ENCODE peak calls at places on chromosomes 7 and 10, in eight cellular contexts. One of them, this sample, is unnamed.

GRCh38 chr10:104479906-104480579 is 126.4 kb downstream of the CFAP58 start:
- DNase-seq in PC-9: no peak
- DNase-seq in fibroblast of lung: no peak
- DNase-seq in IMR-90: no peak
- DNase-seq in naive thymus-derived CD4-positive, alpha-beta T cell: no peak
- DNase-seq in AG04450: no peak
- DNase-seq in CD4-positive, alpha-beta T cell: no peak
- DNase-seq in ovary: no peak
- DNase-seq in this sample: no peak

GRCh38 chr7:51352174-51353145 is 35.9 kb upstream of the COBL start:
- DNase-seq in PC-9: no peak
- DNase-seq in fibroblast of lung: no peak
- DNase-seq in IMR-90: no peak
- DNase-seq in naive thymus-derived CD4-positive, alpha-beta T cell: no peak
- DNase-seq in AG04450: no peak
- DNase-seq in CD4-positive, alpha-beta T cell: no peak
- DNase-seq in ovary: no peak
- DNase-seq in this sample: no peak

GRCh38 chr10:97892961-97893360 is 43.3 kb downstream of the GOLGA7B start:
- DNase-seq in PC-9: no peak
- DNase-seq in fibroblast of lung: no peak
- DNase-seq in IMR-90: no peak
- DNase-seq in naive thymus-derived CD4-positive, alpha-beta T cell: no peak
- DNase-seq in AG04450: no peak
- DNase-seq in CD4-positive, alpha-beta T cell: no peak
- DNase-seq in ovary: no peak
- DNase-seq in this sample: no peak

GRCh38 chr10:44382131-44382858 is 2.6 kb downstream of the CXCL12 start:
- DNase-seq in PC-9: no peak
- DNase-seq in fibroblast of lung: peak; percentile 43
- DNase-seq in IMR-90: no peak
- DNase-seq in naive thymus-derived CD4-positive, alpha-beta T cell: no peak
- DNase-seq in AG04450: no peak
- DNase-seq in CD4-positive, alpha-beta T cell: no peak
- DNase-seq in ovary: no peak
- DNase-seq in this sample: no peak

GRCh38 chr7:39407139-39407538 is 159.1 kb upstream of the YAE1 start:
- DNase-seq in PC-9: no peak
- DNase-seq in fibroblast of lung: no peak
- DNase-seq in IMR-90: no peak
- DNase-seq in naive thymus-derived CD4-positive, alpha-beta T cell: no peak
- DNase-seq in AG04450: no peak
- DNase-seq in CD4-positive, alpha-beta T cell: no peak
- DNase-seq in ovary: no peak
- DNase-seq in this sample: no peak

GRCh38 chr7:1593091-1593866 is 23.4 kb upstream of the PSMG3 start:
- DNase-seq in PC-9: peak; percentile 29
- DNase-seq in fibroblast of lung: no peak
- DNase-seq in IMR-90: no peak
- DNase-seq in naive thymus-derived CD4-positive, alpha-beta T cell: no peak
- DNase-seq in AG04450: no peak
- DNase-seq in CD4-positive, alpha-beta T cell: no peak
- DNase-seq in ovary: no peak
- DNase-seq in this sample: no peak

GRCh38 chr7:148480479-148481146 is 110.0 kb upstream of the C7orf33 start:
- DNase-seq in PC-9: no peak
- DNase-seq in fibroblast of lung: no peak
- DNase-seq in IMR-90: no peak
- DNase-seq in naive thymus-derived CD4-positive, alpha-beta T cell: no peak
- DNase-seq in AG04450: no peak
- DNase-seq in CD4-positive, alpha-beta T cell: no peak
- DNase-seq in ovary: no peak
- DNase-seq in this sample: no peak

GRCh38 chr7:122430710-122431109 is 126.2 kb upstream of the FEZF1 start:
- DNase-seq in PC-9: no peak
- DNase-seq in fibroblast of lung: peak; percentile 23
- DNase-seq in IMR-90: no peak
- DNase-seq in naive thymus-derived CD4-positive, alpha-beta T cell: no peak
- DNase-seq in AG04450: no peak
- DNase-seq in CD4-positive, alpha-beta T cell: no peak
- DNase-seq in ovary: no peak
- DNase-seq in this sample: no peak

GRCh38 chr7:37182011-37182478 is 266.6 kb downstream of the ELMO1 start:
- DNase-seq in PC-9: peak; percentile 72
- DNase-seq in fibroblast of lung: peak; percentile 58
- DNase-seq in IMR-90: peak; percentile 61
- DNase-seq in naive thymus-derived CD4-positive, alpha-beta T cell: peak; percentile 69
- DNase-seq in AG04450: peak; percentile 32
- DNase-seq in CD4-positive, alpha-beta T cell: peak; percentile 76
- DNase-seq in ovary: peak; percentile 86
- DNase-seq in this sample: peak; percentile 33

GRCh38 chr7:144487906-144488305 is 84.4 kb upstream of the NOBOX start:
- DNase-seq in PC-9: no peak
- DNase-seq in fibroblast of lung: no peak
- DNase-seq in IMR-90: no peak
- DNase-seq in naive thymus-derived CD4-positive, alpha-beta T cell: no peak
- DNase-seq in AG04450: no peak
- DNase-seq in CD4-positive, alpha-beta T cell: no peak
- DNase-seq in ovary: no peak
- DNase-seq in this sample: no peak

GRCh38 chr7:130430841-130431713 is 9.7 kb downstream of the CEP41 start:
- DNase-seq in PC-9: no peak
- DNase-seq in fibroblast of lung: peak; percentile 86
- DNase-seq in IMR-90: peak; percentile 86
- DNase-seq in naive thymus-derived CD4-positive, alpha-beta T cell: no peak
- DNase-seq in AG04450: peak; percentile 68
- DNase-seq in CD4-positive, alpha-beta T cell: no peak
- DNase-seq in ovary: no peak
- DNase-seq in this sample: no peak

GRCh38 chr7:148380581-148381419 is 209.8 kb upstream of the C7orf33 start:
- DNase-seq in PC-9: no peak
- DNase-seq in fibroblast of lung: no peak
- DNase-seq in IMR-90: no peak
- DNase-seq in naive thymus-derived CD4-positive, alpha-beta T cell: no peak
- DNase-seq in AG04450: no peak
- DNase-seq in CD4-positive, alpha-beta T cell: no peak
- DNase-seq in ovary: no peak
- DNase-seq in this sample: no peak

GRCh38 chr7:115040526-115040925 is 118.6 kb downstream of the MDFIC start:
- DNase-seq in PC-9: no peak
- DNase-seq in fibroblast of lung: no peak
- DNase-seq in IMR-90: no peak
- DNase-seq in naive thymus-derived CD4-positive, alpha-beta T cell: no peak
- DNase-seq in AG04450: no peak
- DNase-seq in CD4-positive, alpha-beta T cell: no peak
- DNase-seq in ovary: no peak
- DNase-seq in this sample: no peak

GRCh38 chr7:44678468-44679179 is 70.0 kb upstream of the ZMIZ2 start:
- DNase-seq in PC-9: peak; percentile 22
- DNase-seq in fibroblast of lung: peak; percentile 66
- DNase-seq in IMR-90: peak; percentile 86
- DNase-seq in naive thymus-derived CD4-positive, alpha-beta T cell: no peak
- DNase-seq in AG04450: peak; percentile 63
- DNase-seq in CD4-positive, alpha-beta T cell: no peak
- DNase-seq in ovary: no peak
- DNase-seq in this sample: no peak

GRCh38 chr10:118276727-118277126 is 65.4 kb downstream of the FAM204A start:
- DNase-seq in PC-9: no peak
- DNase-seq in fibroblast of lung: no peak
- DNase-seq in IMR-90: no peak
- DNase-seq in naive thymus-derived CD4-positive, alpha-beta T cell: no peak
- DNase-seq in AG04450: no peak
- DNase-seq in CD4-positive, alpha-beta T cell: no peak
- DNase-seq in ovary: no peak
- DNase-seq in this sample: no peak

GRCh38 chr10:118276203-118276602 is 65.9 kb downstream of the FAM204A start:
- DNase-seq in PC-9: no peak
- DNase-seq in fibroblast of lung: no peak
- DNase-seq in IMR-90: no peak
- DNase-seq in naive thymus-derived CD4-positive, alpha-beta T cell: no peak
- DNase-seq in AG04450: no peak
- DNase-seq in CD4-positive, alpha-beta T cell: no peak
- DNase-seq in ovary: peak; percentile 39
- DNase-seq in this sample: no peak

GRCh38 chr10:118277871-118278270 is 64.3 kb downstream of the FAM204A start:
- DNase-seq in PC-9: no peak
- DNase-seq in fibroblast of lung: no peak
- DNase-seq in IMR-90: no peak
- DNase-seq in naive thymus-derived CD4-positive, alpha-beta T cell: no peak
- DNase-seq in AG04450: no peak
- DNase-seq in CD4-positive, alpha-beta T cell: no peak
- DNase-seq in ovary: no peak
- DNase-seq in this sample: no peak

GRCh38 chr10:118273662-118274061 is 68.5 kb downstream of the FAM204A start:
- DNase-seq in PC-9: no peak
- DNase-seq in fibroblast of lung: no peak
- DNase-seq in IMR-90: no peak
- DNase-seq in naive thymus-derived CD4-positive, alpha-beta T cell: no peak
- DNase-seq in AG04450: no peak
- DNase-seq in CD4-positive, alpha-beta T cell: no peak
- DNase-seq in ovary: no peak
- DNase-seq in this sample: no peak

DNA sequence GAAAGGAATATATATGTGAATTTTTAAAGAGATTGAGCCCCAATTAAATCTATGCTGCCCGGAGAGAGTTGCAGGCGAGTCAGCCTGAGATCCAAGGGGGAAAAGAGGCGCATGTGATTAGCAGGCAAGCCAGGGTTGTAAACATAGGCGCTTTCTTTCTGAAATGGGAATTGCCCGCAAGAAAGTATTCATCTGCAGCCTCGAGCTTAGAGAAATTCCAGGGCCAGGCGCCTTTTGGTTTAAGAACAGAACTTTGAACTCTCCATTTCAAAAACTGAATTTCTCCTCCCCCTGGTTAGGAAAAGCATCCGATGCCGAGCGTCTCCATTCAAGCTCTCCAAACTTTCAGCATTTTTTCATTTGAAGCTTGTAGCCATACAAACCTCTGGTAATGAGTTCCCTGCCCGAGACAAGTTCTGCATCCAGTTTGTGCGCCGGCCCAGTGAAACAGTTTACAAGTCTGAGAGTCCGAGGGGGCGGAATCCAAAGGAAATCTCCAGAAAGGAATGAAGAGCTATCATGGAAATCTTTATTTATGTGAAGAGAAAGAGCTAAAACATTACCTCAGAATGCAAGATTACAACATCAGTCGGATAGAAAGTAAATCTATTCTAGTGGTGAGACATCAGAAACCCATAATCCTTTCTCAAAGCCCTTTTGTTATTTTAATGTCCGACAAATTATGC is 69.9 kb downstream of the FAM204A start:
- DNase-seq in PC-9: no peak
- DNase-seq in fibroblast of lung: peak; percentile 4
- DNase-seq in IMR-90: peak; percentile 43
- DNase-seq in naive thymus-derived CD4-positive, alpha-beta T cell: no peak
- DNase-seq in AG04450: peak; percentile 6
- DNase-seq in CD4-positive, alpha-beta T cell: no peak
- DNase-seq in ovary: no peak
- DNase-seq in this sample: no peak
- H3K27me3 ChIP-seq in PC-9: peaks cover 11% of the 10 kb centered on the region
- H3K27me3 ChIP-seq in fibroblast of lung: no peaks in the 10 kb centered on the region
- H3K27me3 ChIP-seq in IMR-90: peaks cover 3% of the 10 kb centered on the region
- H3K27me3 ChIP-seq in naive thymus-derived CD4-positive, alpha-beta T cell: no peaks in the 10 kb centered on the region
- H3K27me3 ChIP-seq in AG04450: peaks cover 4% of the 10 kb centered on the region
- H3K27me3 ChIP-seq in CD4-positive, alpha-beta T cell: peaks cover 37% of the 10 kb centered on the region
- H3K27me3 ChIP-seq in ovary: no peaks in the 10 kb centered on the region
- H3K27me3 ChIP-seq in this sample: peaks cover 4% of the 10 kb centered on the region

GRCh38 chr7:22631730-22632129 is 95.3 kb upstream of the IL6 start:
- DNase-seq in PC-9: no peak
- DNase-seq in fibroblast of lung: no peak
- DNase-seq in IMR-90: no peak
- DNase-seq in naive thymus-derived CD4-positive, alpha-beta T cell: no peak
- DNase-seq in AG04450: no peak
- DNase-seq in CD4-positive, alpha-beta T cell: no peak
- DNase-seq in ovary: no peak
- DNase-seq in this sample: no peak
- H3K27me3 ChIP-seq in PC-9: no peaks in the 10 kb centered on the region
- H3K27me3 ChIP-seq in fibroblast of lung: no peaks in the 10 kb centered on the region
- H3K27me3 ChIP-seq in IMR-90: no peaks in the 10 kb centered on the region
- H3K27me3 ChIP-seq in naive thymus-derived CD4-positive, alpha-beta T cell: no peaks in the 10 kb centered on the region
- H3K27me3 ChIP-seq in AG04450: no peaks in the 10 kb centered on the region
- H3K27me3 ChIP-seq in CD4-positive, alpha-beta T cell: no peaks in the 10 kb centered on the region
- H3K27me3 ChIP-seq in ovary: no peaks in the 10 kb centered on the region
- H3K27me3 ChIP-seq in this sample: peaks cover 1% of the 10 kb centered on the region

GRCh38 chr10:133144771-133145170 is 15.2 kb upstream of the KNDC1 start:
- DNase-seq in PC-9: no peak
- DNase-seq in fibroblast of lung: no peak
- DNase-seq in IMR-90: no peak
- DNase-seq in naive thymus-derived CD4-positive, alpha-beta T cell: no peak
- DNase-seq in AG04450: no peak
- DNase-seq in CD4-positive, alpha-beta T cell: no peak
- DNase-seq in ovary: peak; percentile 5
- DNase-seq in this sample: no peak
- H3K27me3 ChIP-seq in PC-9: peaks cover 39% of the 10 kb centered on the region
- H3K27me3 ChIP-seq in fibroblast of lung: no peaks in the 10 kb centered on the region
- H3K27me3 ChIP-seq in IMR-90: peaks cover 12% of the 10 kb centered on the region
- H3K27me3 ChIP-seq in naive thymus-derived CD4-positive, alpha-beta T cell: no peaks in the 10 kb centered on the region
- H3K27me3 ChIP-seq in AG04450: no peaks in the 10 kb centered on the region
- H3K27me3 ChIP-seq in CD4-positive, alpha-beta T cell: peaks cover 12% of the 10 kb centered on the region
- H3K27me3 ChIP-seq in ovary: no peaks in the 10 kb centered on the region
- H3K27me3 ChIP-seq in this sample: no peaks in the 10 kb centered on the region

DNA sequence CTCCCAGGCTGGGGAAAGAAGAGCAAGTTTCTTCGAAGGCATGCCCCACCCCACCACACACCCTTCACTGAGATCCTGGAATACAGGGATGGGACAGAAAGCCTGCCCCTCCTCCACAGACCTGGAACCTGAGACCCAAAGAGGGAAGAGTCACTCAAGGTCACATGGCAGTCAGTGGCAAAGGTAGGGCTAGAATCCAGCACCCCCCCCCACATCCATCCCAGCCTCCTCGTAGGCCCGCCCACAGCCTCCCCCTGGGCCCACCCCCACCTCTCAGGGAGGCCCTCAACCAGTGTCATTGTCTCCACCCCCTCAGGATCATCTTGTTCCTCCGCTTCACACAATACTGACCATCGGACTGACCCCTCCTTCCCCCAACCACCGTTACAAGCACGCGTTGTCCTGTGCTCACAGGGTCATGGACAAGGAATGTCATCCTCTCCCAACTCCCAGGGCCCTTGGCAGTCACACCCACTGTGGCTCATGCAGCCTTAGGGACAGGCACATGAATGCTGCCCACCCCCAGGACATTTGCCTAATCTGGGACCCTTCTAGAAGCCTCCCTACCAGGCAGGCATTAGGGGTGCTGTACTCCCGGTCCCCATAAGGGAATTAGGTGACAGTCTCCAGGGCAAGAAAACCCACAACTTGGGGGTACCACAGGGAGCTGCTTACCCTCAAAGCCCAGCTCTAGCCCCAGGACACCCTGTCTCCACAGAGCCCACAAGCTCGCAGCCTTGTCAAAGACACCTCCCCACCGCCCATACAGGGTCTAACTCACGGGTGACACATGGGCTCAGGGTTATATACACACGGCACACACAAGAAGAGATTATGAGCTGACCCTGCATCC is 1.4 kb downstream of the KCNH2 start:
- DNase-seq in PC-9: no peak
- DNase-seq in fibroblast of lung: no peak
- DNase-seq in IMR-90: no peak
- DNase-seq in naive thymus-derived CD4-positive, alpha-beta T cell: no peak
- DNase-seq in AG04450: no peak
- DNase-seq in CD4-positive, alpha-beta T cell: no peak
- DNase-seq in ovary: no peak
- DNase-seq in this sample: no peak
- H3K27me3 ChIP-seq in PC-9: peaks cover 52% of the 10 kb centered on the region
- H3K27me3 ChIP-seq in fibroblast of lung: peaks cover 64% of the 10 kb centered on the region
- H3K27me3 ChIP-seq in IMR-90: peaks cover 53% of the 10 kb centered on the region
- H3K27me3 ChIP-seq in naive thymus-derived CD4-positive, alpha-beta T cell: peaks cover 13% of the 10 kb centered on the region
- H3K27me3 ChIP-seq in AG04450: peaks cover 75% of the 10 kb centered on the region
- H3K27me3 ChIP-seq in CD4-positive, alpha-beta T cell: peaks cover 35% of the 10 kb centered on the region
- H3K27me3 ChIP-seq in ovary: no peaks in the 10 kb centered on the region
- H3K27me3 ChIP-seq in this sample: peaks cover 1% of the 10 kb centered on the region